ENCODE peak calls at places on chromosomes 6 and 20, in four cellular contexts. One of them, this sample, is unnamed.

GRCh38 chr6:68726307-68726706 is 91.2 kb downstream of the ADGRB3 start:
- DNase-seq in substantia nigra: no peak
- DNase-seq in pancreas: no peak
- DNase-seq in IMR-90: no peak
- DNase-seq in this sample: no peak

GRCh38 chr20:20904171-20904831 is 191.9 kb upstream of the RALGAPA2 start:
- DNase-seq in substantia nigra: no peak
- DNase-seq in pancreas: no peak
- DNase-seq in IMR-90: no peak
- DNase-seq in this sample: no peak

GRCh38 chr6:996271-996852 is 303.4 kb upstream of the EXOC2 start:
- DNase-seq in substantia nigra: no peak
- DNase-seq in IMR-90: no peak
- DNase-seq in pancreas: no peak
- DNase-seq in this sample: no peak

GRCh38 chr6:159169557-159170332 is 545 bp downstream of the FNDC1 start:
- DNase-seq in pancreas: peak; percentile 59
- DNase-seq in substantia nigra: no peak
- DNase-seq in IMR-90: peak; percentile 14
- DNase-seq in this sample: no peak

GRCh38 chr20:19749537-19749936 is 8.5 kb upstream of the RIN2 start:
- DNase-seq in IMR-90: no peak
- DNase-seq in substantia nigra: no peak
- DNase-seq in pancreas: no peak
- DNase-seq in this sample: no peak

GRCh38 chr20:2798095-2798805 is 2.2 kb downstream of the CPXM1 start:
- DNase-seq in IMR-90: no peak
- DNase-seq in pancreas: no peak
- DNase-seq in substantia nigra: no peak
- DNase-seq in this sample: no peak

GRCh38 chr20:8967641-8968245 is 101.1 kb upstream of the PLCB4 start:
- DNase-seq in pancreas: no peak
- DNase-seq in substantia nigra: no peak
- DNase-seq in IMR-90: no peak
- DNase-seq in this sample: no peak

GRCh38 chr6:33143113-33143760 is 49.0 kb downstream of the COL11A2 start:
- DNase-seq in substantia nigra: no peak
- DNase-seq in IMR-90: no peak
- DNase-seq in pancreas: no peak
- DNase-seq in this sample: no peak

GRCh38 chr20:53943522-53944291 is 126.7 kb downstream of the BCAS1 start:
- DNase-seq in IMR-90: peak; percentile 39
- DNase-seq in pancreas: no peak
- DNase-seq in substantia nigra: no peak
- DNase-seq in this sample: no peak

GRCh38 chr20:33933469-33933909 is 60.2 kb upstream of the RALY start:
- DNase-seq in substantia nigra: peak; percentile 80
- DNase-seq in pancreas: peak; percentile 59
- DNase-seq in IMR-90: peak; percentile 55
- DNase-seq in this sample: peak; percentile 63

GRCh38 chr20:45972500-45973183 is 639 bp upstream of the ZNF335 start:
- DNase-seq in substantia nigra: no peak
- DNase-seq in IMR-90: no peak
- DNase-seq in pancreas: no peak
- DNase-seq in this sample: no peak

GRCh38 chr6:28941681-28942448 is 18.1 kb upstream of the TRIM27 start:
- DNase-seq in pancreas: no peak
- DNase-seq in substantia nigra: no peak
- DNase-seq in IMR-90: no peak
- DNase-seq in this sample: no peak

GRCh38 chr6:46606318-46606717 is 46.3 kb downstream of the CYP39A1 start:
- DNase-seq in IMR-90: no peak
- DNase-seq in substantia nigra: no peak
- DNase-seq in pancreas: no peak
- DNase-seq in this sample: no peak

GRCh38 chr20:9185511-9185910 is 116.6 kb downstream of the PLCB4 start:
- DNase-seq in pancreas: no peak
- DNase-seq in IMR-90: peak; percentile 89
- DNase-seq in substantia nigra: no peak
- DNase-seq in this sample: no peak

GRCh38 chr6:45504947-45505346 is 127.2 kb upstream of the SUPT3H start:
- DNase-seq in IMR-90: peak; percentile 98
- DNase-seq in substantia nigra: no peak
- DNase-seq in pancreas: no peak
- DNase-seq in this sample: no peak
- H3K27ac ChIP-seq in IMR-90: peak overlapping the region; percentile 42
- H3K27ac ChIP-seq in substantia nigra: no peak overlapping the region
- H3K27ac ChIP-seq in pancreas: no peak overlapping the region
- H3K27ac ChIP-seq in this sample: no peak overlapping the region

GRCh38 chr6:118188561-118188960 is 281.5 kb downstream of the SLC35F1 start:
- DNase-seq in IMR-90: no peak
- DNase-seq in substantia nigra: no peak
- DNase-seq in pancreas: no peak
- DNase-seq in this sample: no peak

GRCh38 chr6:118186676-118187567 is 279.9 kb downstream of the SLC35F1 start:
- DNase-seq in substantia nigra: no peak
- DNase-seq in pancreas: no peak
- DNase-seq in IMR-90: no peak
- DNase-seq in this sample: no peak

GRCh38 chr6:118187568-118188164 is 280.6 kb downstream of the SLC35F1 start:
- DNase-seq in pancreas: no peak
- DNase-seq in substantia nigra: no peak
- DNase-seq in IMR-90: no peak
- DNase-seq in this sample: peak; percentile 59
- H3K27ac ChIP-seq in pancreas: no peak overlapping the region
- H3K27ac ChIP-seq in substantia nigra: no peak overlapping the region
- H3K27ac ChIP-seq in IMR-90: no peak overlapping the region
- H3K27ac ChIP-seq in this sample: no peak overlapping the region

DNA sequence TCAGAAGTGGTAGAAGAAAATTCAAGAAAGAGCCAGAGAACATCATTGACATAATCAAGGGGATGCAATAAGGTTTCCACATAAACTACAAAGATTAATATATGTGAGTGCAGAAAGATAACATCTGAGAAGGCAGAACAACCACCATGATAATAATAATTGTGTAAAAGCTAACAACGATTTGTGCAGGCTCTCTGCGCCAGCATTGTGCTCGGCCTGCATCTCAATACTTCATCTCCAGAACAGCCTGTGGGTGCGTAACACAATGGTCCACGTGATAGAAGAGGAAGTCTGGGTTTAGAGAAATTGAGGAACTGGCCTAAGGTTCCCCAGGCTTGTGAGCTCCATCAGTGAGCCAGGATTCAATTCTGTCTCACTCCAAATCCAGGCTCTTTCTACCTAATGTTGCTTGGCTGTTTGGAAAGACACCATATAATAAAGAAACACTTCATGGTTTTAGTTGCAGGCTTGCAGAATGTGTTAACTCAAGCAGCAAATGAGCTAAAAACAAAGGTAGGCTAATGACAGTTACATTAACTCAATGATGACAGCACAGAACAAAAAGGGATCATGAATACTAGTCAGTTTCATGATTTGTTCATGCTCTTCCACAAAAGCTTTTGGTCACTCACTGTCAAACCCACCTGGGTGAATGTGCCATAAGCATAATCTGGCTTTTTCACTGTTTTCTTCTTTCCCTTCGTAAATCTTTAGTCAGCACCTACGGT is 71.2 kb downstream of the LY86 start:
- DNase-seq in pancreas: no peak
- DNase-seq in IMR-90: no peak
- DNase-seq in substantia nigra: no peak
- DNase-seq in this sample: no peak
- H3K27ac ChIP-seq in pancreas: no peak overlapping the region
- H3K27ac ChIP-seq in IMR-90: no peak overlapping the region
- H3K27ac ChIP-seq in substantia nigra: no peak overlapping the region
- H3K27ac ChIP-seq in this sample: no peak overlapping the region

DNA sequence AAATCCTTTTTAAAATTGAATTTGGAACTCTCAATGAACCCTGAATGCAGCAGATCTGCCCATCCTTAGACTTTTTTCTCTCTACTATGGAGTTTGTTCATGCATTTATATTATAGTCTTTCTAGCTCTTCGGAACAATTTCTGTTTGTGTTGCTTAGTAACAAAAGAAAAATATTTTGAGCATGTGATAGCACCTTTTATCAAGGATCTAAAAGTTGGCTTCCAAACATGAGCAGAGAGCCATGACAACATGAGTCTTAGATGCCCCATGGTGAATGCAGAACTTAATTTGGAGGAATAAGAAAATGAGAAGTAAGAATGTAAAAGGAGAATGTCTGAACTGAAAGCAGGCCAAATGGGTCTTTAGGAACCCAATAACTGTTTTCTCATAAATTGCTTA is 133.7 kb downstream of the EDN1 start:
- DNase-seq in substantia nigra: no peak
- DNase-seq in IMR-90: no peak
- DNase-seq in pancreas: no peak
- DNase-seq in this sample: no peak
- H3K27ac ChIP-seq in substantia nigra: no peak overlapping the region
- H3K27ac ChIP-seq in IMR-90: no peak overlapping the region
- H3K27ac ChIP-seq in pancreas: no peak overlapping the region
- H3K27ac ChIP-seq in this sample: no peak overlapping the region

DNA sequence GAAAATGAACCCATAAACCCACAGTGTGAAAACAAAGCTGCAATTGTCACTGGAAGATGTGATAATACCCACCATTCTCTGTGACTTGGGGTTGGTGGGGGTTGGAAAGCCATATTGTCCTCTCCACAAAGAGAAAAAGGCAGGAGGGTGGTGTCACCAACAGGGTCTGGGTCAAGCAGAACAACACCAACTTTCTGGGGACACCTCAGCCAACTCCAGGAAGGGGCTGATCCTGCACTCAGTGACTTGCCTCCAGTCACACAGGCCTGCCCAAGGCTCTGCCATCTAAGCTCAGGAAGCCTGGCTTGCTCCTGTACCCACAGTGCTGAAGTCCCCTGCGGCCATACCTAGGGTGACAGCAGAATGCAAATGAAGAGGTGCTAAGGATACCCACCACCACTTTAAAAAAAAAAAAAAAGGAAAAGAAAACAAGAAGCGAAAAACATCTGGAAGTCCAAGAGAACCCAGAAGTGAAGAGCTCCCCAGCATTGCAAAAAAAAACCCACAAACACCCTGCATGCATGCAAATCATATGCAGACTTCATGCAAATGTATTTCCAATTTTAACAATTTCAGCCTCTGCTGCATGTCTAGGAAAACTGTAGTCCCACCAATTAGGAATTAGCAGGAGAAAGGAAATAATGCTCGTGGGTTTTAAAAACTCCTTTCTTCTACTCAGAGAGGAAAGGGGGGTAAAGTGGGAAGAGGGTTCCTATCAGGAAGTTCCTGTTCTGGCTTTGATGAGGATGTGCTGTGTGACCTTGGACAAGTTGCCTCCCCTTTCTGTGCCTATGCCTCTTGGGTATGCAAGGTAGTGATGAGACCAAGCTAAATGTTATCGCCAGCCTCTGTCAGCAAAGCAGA is 110.5 kb downstream of the PREX1 start:
- DNase-seq in substantia nigra: no peak
- DNase-seq in IMR-90: no peak
- DNase-seq in pancreas: peak; percentile 32
- DNase-seq in this sample: peak; percentile 37
- H3K27ac ChIP-seq in substantia nigra: peak overlapping the region; percentile 96
- H3K27ac ChIP-seq in IMR-90: no peak overlapping the region
- H3K27ac ChIP-seq in pancreas: no peak overlapping the region
- H3K27ac ChIP-seq in this sample: peak overlapping the region; percentile 98

GRCh38 chr6:25701807-25702206 is 49.8 kb downstream of the SCGN start:
- DNase-seq in IMR-90: no peak
- DNase-seq in pancreas: no peak
- DNase-seq in substantia nigra: no peak
- DNase-seq in this sample: no peak
- H3K27ac ChIP-seq in IMR-90: no peak overlapping the region
- H3K27ac ChIP-seq in pancreas: no peak overlapping the region
- H3K27ac ChIP-seq in substantia nigra: no peak overlapping the region
- H3K27ac ChIP-seq in this sample: no peak overlapping the region

GRCh38 chr20:61478611-61479305 is 226.7 kb downstream of the CDH4 start:
- DNase-seq in substantia nigra: no peak
- DNase-seq in pancreas: no peak
- DNase-seq in IMR-90: no peak
- DNase-seq in this sample: no peak
- H3K27ac ChIP-seq in substantia nigra: no peak overlapping the region
- H3K27ac ChIP-seq in pancreas: no peak overlapping the region
- H3K27ac ChIP-seq in IMR-90: no peak overlapping the region
- H3K27ac ChIP-seq in this sample: no peak overlapping the region

GRCh38 chr20:50658804-50659380 is 32.5 kb downstream of the RIPOR3 start:
- DNase-seq in pancreas: no peak
- DNase-seq in substantia nigra: no peak
- DNase-seq in IMR-90: no peak
- DNase-seq in this sample: no peak

GRCh38 chr20:50655325-50655880 is 35.9 kb downstream of the RIPOR3 start:
- DNase-seq in pancreas: no peak
- DNase-seq in substantia nigra: no peak
- DNase-seq in IMR-90: peak; percentile 88
- DNase-seq in this sample: no peak

GRCh38 chr20:50651676-50652075 is 39.7 kb downstream of the RIPOR3 start:
- DNase-seq in pancreas: no peak
- DNase-seq in IMR-90: no peak
- DNase-seq in substantia nigra: no peak
- DNase-seq in this sample: no peak

GRCh38 chr20:50652702-50653294 is 38.5 kb downstream of the RIPOR3 start:
- DNase-seq in substantia nigra: no peak
- DNase-seq in IMR-90: peak; percentile 77
- DNase-seq in pancreas: no peak
- DNase-seq in this sample: no peak

DNA sequence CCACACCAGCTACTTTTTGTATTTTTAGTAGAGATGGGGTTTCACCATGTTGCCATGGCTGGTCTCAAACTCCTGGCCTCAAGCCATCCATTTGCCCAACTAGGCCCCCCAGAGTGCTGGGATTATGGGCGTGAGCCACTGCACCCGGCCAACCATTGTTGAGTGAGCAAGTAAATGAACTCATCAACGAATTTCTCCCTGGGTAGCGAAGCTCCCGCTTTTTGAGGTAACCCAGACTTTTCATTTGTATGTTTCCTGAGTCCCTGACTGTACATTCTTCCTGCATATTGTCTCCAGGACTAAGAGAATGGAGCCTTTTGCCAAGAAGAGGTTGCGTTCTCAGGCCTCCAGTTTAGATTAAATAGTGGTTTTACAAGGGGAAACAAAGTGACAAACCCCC is 36.4 kb downstream of the RIPOR3 start:
- DNase-seq in pancreas: no peak
- DNase-seq in IMR-90: no peak
- DNase-seq in substantia nigra: no peak
- DNase-seq in this sample: no peak
- H3K27ac ChIP-seq in pancreas: no peak overlapping the region
- H3K27ac ChIP-seq in IMR-90: peak overlapping the region; percentile 94
- H3K27ac ChIP-seq in substantia nigra: no peak overlapping the region
- H3K27ac ChIP-seq in this sample: peak overlapping the region; percentile 11

DNA sequence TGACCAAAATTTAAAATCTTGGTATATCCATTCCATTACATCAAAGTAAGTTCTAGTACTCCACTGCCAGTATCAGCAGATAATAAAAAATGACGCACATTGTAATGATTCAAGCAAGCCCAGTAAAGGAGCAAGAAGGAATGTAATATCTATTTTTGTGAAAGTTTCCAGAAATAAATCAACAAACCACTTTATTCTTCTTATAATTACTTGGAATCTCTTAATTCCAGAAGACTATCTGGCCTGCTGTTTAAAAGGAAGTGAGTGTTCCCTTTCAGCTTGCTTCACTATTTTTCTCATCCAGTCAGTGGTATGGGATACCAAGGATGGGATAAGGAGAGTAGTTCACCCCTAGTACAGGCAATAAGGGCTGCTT is 42.2 kb upstream of the DSE start:
- DNase-seq in pancreas: no peak
- DNase-seq in substantia nigra: no peak
- DNase-seq in IMR-90: peak; percentile 31
- DNase-seq in this sample: no peak
- H3K27ac ChIP-seq in pancreas: no peak overlapping the region
- H3K27ac ChIP-seq in substantia nigra: no peak overlapping the region
- H3K27ac ChIP-seq in IMR-90: no peak overlapping the region
- H3K27ac ChIP-seq in this sample: no peak overlapping the region